ENCODE peak calls at places on chromosomes 11 and 22, in eight cellular contexts. One of them, this sample, is unnamed.

GRCh38 chr22:23243006-23243573 is 62.8 kb downstream of the BCR start:
- DNase-seq in glutamatergic neuron: no peak
- DNase-seq in fibroblast of mammary gland: no peak
- DNase-seq in IMR-90: no peak
- DNase-seq in kidney: no peak
- DNase-seq in heart left ventricle: no peak
- DNase-seq in activated B cell treated with CpG ODN at 0.5 μM for 24 hours: no peak
- DNase-seq in astrocyte of the spinal cord: peak
- DNase-seq in this sample: no peak

GRCh38 chr11:104129138-104129537 is 34.8 kb downstream of the PDGFD start:
- DNase-seq in glutamatergic neuron: no peak
- DNase-seq in fibroblast of mammary gland: no peak
- DNase-seq in IMR-90: no peak
- DNase-seq in kidney: no peak
- DNase-seq in heart left ventricle: no peak
- DNase-seq in activated B cell treated with CpG ODN at 0.5 μM for 24 hours: no peak
- DNase-seq in astrocyte of the spinal cord: no peak
- DNase-seq in this sample: no peak

GRCh38 chr11:57515332-57516060 is at the start of gene SLC43A1:
- DNase-seq in glutamatergic neuron: peak
- DNase-seq in fibroblast of mammary gland: peak
- DNase-seq in IMR-90: peak
- DNase-seq in kidney: peak
- DNase-seq in heart left ventricle: peak
- DNase-seq in activated B cell treated with CpG ODN at 0.5 μM for 24 hours: peak
- DNase-seq in astrocyte of the spinal cord: peak
- DNase-seq in this sample: no peak

GRCh38 chr11:1771700-1772099 is 8.0 kb upstream of the CTSD start:
- DNase-seq in glutamatergic neuron: no peak
- DNase-seq in fibroblast of mammary gland: peak
- DNase-seq in IMR-90: peak
- DNase-seq in kidney: no peak
- DNase-seq in heart left ventricle: no peak
- DNase-seq in activated B cell treated with CpG ODN at 0.5 μM for 24 hours: no peak
- DNase-seq in astrocyte of the spinal cord: no peak
- DNase-seq in this sample: no peak

GRCh38 chr11:85590848-85591483 is 36.2 kb downstream of the DLG2 start:
- DNase-seq in glutamatergic neuron: no peak
- DNase-seq in fibroblast of mammary gland: peak
- DNase-seq in IMR-90: peak
- DNase-seq in kidney: no peak
- DNase-seq in heart left ventricle: no peak
- DNase-seq in activated B cell treated with CpG ODN at 0.5 μM for 24 hours: no peak
- DNase-seq in astrocyte of the spinal cord: peak
- DNase-seq in this sample: no peak

GRCh38 chr22:36386900-36387663 is 685 bp downstream of the MYH9 start:
- DNase-seq in glutamatergic neuron: peak
- DNase-seq in fibroblast of mammary gland: no peak
- DNase-seq in IMR-90: no peak
- DNase-seq in kidney: peak
- DNase-seq in heart left ventricle: peak
- DNase-seq in activated B cell treated with CpG ODN at 0.5 μM for 24 hours: peak
- DNase-seq in astrocyte of the spinal cord: no peak
- DNase-seq in this sample: no peak

GRCh38 chr22:49719046-49719445 is 108.6 kb downstream of the BRD1 start:
- DNase-seq in glutamatergic neuron: no peak
- DNase-seq in fibroblast of mammary gland: no peak
- DNase-seq in IMR-90: no peak
- DNase-seq in kidney: no peak
- DNase-seq in heart left ventricle: no peak
- DNase-seq in activated B cell treated with CpG ODN at 0.5 μM for 24 hours: no peak
- DNase-seq in astrocyte of the spinal cord: no peak
- DNase-seq in this sample: no peak

GRCh38 chr11:120952503-120953229 is 71.2 kb upstream of the TBCEL start:
- DNase-seq in glutamatergic neuron: peak
- DNase-seq in fibroblast of mammary gland: peak
- DNase-seq in IMR-90: peak
- DNase-seq in kidney: peak
- DNase-seq in heart left ventricle: peak
- DNase-seq in activated B cell treated with CpG ODN at 0.5 μM for 24 hours: peak
- DNase-seq in astrocyte of the spinal cord: peak
- DNase-seq in this sample: peak

GRCh38 chr22:31490496-31490925 is 869 bp upstream of the EIF4ENIF1 start:
- DNase-seq in glutamatergic neuron: peak
- DNase-seq in fibroblast of mammary gland: peak
- DNase-seq in IMR-90: peak
- DNase-seq in kidney: no peak
- DNase-seq in heart left ventricle: peak
- DNase-seq in activated B cell treated with CpG ODN at 0.5 μM for 24 hours: peak
- DNase-seq in astrocyte of the spinal cord: no peak
- DNase-seq in this sample: no peak

GRCh38 chr22:34414467-34415440 is 494.5 kb upstream of the LARGE1 start:
- DNase-seq in glutamatergic neuron: peak
- DNase-seq in fibroblast of mammary gland: peak
- DNase-seq in IMR-90: no peak
- DNase-seq in kidney: no peak
- DNase-seq in heart left ventricle: peak
- DNase-seq in activated B cell treated with CpG ODN at 0.5 μM for 24 hours: no peak
- DNase-seq in astrocyte of the spinal cord: no peak
- DNase-seq in this sample: no peak

GRCh38 chr22:43396934-43397457 is 14.8 kb upstream of the MPPED1 start:
- DNase-seq in glutamatergic neuron: no peak
- DNase-seq in fibroblast of mammary gland: no peak
- DNase-seq in IMR-90: no peak
- DNase-seq in kidney: peak
- DNase-seq in heart left ventricle: no peak
- DNase-seq in activated B cell treated with CpG ODN at 0.5 μM for 24 hours: no peak
- DNase-seq in astrocyte of the spinal cord: no peak
- DNase-seq in this sample: no peak

GRCh38 chr11:112735470-112735869 is 225.8 kb upstream of the NCAM1 start:
- DNase-seq in glutamatergic neuron: no peak
- DNase-seq in fibroblast of mammary gland: no peak
- DNase-seq in IMR-90: no peak
- DNase-seq in kidney: no peak
- DNase-seq in heart left ventricle: no peak
- DNase-seq in activated B cell treated with CpG ODN at 0.5 μM for 24 hours: no peak
- DNase-seq in astrocyte of the spinal cord: no peak
- DNase-seq in this sample: no peak

GRCh38 chr11:2300290-2300935 is 1.3 kb downstream of the C11orf21 start:
- DNase-seq in glutamatergic neuron: peak
- DNase-seq in fibroblast of mammary gland: no peak
- DNase-seq in IMR-90: no peak
- DNase-seq in kidney: peak
- DNase-seq in heart left ventricle: no peak
- DNase-seq in activated B cell treated with CpG ODN at 0.5 μM for 24 hours: peak
- DNase-seq in astrocyte of the spinal cord: no peak
- DNase-seq in this sample: no peak

GRCh38 chr22:28268176-28268575 is 349.1 kb upstream of the PITPNB start:
- DNase-seq in glutamatergic neuron: no peak
- DNase-seq in fibroblast of mammary gland: peak
- DNase-seq in IMR-90: no peak
- DNase-seq in kidney: no peak
- DNase-seq in heart left ventricle: no peak
- DNase-seq in activated B cell treated with CpG ODN at 0.5 μM for 24 hours: no peak
- DNase-seq in astrocyte of the spinal cord: peak
- DNase-seq in this sample: no peak

GRCh38 chr11:134468796-134469195 is 56.8 kb upstream of the B3GAT1 start:
- DNase-seq in glutamatergic neuron: no peak
- DNase-seq in fibroblast of mammary gland: no peak
- DNase-seq in IMR-90: no peak
- DNase-seq in kidney: no peak
- DNase-seq in heart left ventricle: no peak
- DNase-seq in activated B cell treated with CpG ODN at 0.5 μM for 24 hours: no peak
- DNase-seq in astrocyte of the spinal cord: no peak
- DNase-seq in this sample: no peak

DNA sequence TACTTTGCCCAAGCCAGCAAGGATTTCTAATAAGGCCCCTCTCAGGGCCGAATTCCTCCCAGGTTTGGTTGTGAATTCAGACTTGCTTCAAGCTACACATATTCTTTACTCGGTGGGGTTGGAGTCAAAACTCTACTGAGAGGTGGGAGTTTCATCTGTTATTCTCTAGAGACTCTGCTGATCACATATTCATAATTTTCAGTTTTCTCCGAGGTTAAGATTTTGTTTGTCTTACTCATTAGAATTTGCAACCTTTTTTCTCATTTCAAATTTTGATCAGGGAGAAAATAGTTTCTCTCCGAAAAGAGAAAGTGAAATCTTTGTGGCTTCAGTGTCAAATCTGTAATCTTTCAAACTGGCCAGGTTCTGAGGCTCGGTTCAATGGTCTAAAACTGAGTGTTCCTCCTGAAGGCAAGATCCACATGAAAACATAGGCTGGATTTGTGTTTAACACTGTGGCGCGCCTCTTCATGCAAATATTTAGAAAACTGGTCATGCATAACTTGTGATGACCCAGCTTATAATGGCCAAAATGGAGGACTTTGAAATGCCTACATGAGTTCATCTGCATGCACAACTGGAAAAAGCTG is 21.5 kb upstream of the GSTP1 start:
- DNase-seq in glutamatergic neuron: no peak
- DNase-seq in fibroblast of mammary gland: no peak
- DNase-seq in IMR-90: peak
- DNase-seq in kidney: no peak
- DNase-seq in heart left ventricle: no peak
- DNase-seq in activated B cell treated with CpG ODN at 0.5 μM for 24 hours: no peak
- DNase-seq in astrocyte of the spinal cord: no peak
- DNase-seq in this sample: no peak
- TF ChIP-seq CTCF in glutamatergic neuron: no peak
- TF ChIP-seq CTCF in fibroblast of mammary gland: no peak
- TF ChIP-seq CTCF in IMR-90: no peak
- TF ChIP-seq CTCF in kidney: no peak
- TF ChIP-seq CTCF in heart left ventricle: no peak
- TF ChIP-seq CTCF in activated B cell treated with CpG ODN at 0.5 μM for 24 hours: no peak
- TF ChIP-seq CTCF in astrocyte of the spinal cord: no peak
- TF ChIP-seq CTCF in this sample: no peak

DNA sequence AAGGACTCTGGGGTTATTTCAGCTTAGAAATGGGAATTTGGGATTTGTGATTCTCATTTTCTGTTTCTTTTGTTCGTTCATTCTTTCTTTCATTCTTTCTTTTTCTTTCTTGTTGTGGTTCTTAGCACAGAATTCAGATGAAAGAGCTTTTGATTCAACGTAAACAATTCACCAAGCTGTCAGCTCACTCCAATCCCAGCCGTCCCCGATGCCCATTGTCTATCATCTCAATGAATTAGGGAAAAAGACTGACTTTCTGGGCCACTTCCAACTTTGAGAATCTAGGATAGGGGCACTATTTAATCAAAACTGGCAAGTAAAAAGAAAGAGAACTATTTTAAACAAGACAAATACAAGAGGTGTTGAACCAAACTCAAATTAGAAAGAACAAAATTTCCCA is 25.1 kb upstream of the TMA7B start:
- DNase-seq in glutamatergic neuron: no peak
- DNase-seq in fibroblast of mammary gland: no peak
- DNase-seq in IMR-90: no peak
- DNase-seq in kidney: no peak
- DNase-seq in heart left ventricle: no peak
- DNase-seq in activated B cell treated with CpG ODN at 0.5 μM for 24 hours: no peak
- DNase-seq in astrocyte of the spinal cord: no peak
- DNase-seq in this sample: no peak
- TF ChIP-seq CTCF in glutamatergic neuron: no peak
- TF ChIP-seq CTCF in fibroblast of mammary gland: no peak
- TF ChIP-seq CTCF in IMR-90: no peak
- TF ChIP-seq CTCF in kidney: no peak
- TF ChIP-seq CTCF in heart left ventricle: no peak
- TF ChIP-seq CTCF in activated B cell treated with CpG ODN at 0.5 μM for 24 hours: no peak
- TF ChIP-seq CTCF in astrocyte of the spinal cord: no peak
- TF ChIP-seq CTCF in this sample: no peak

GRCh38 chr11:40716344-40717178 is 742.9 kb downstream of the LRRC4C start:
- DNase-seq in glutamatergic neuron: no peak
- DNase-seq in fibroblast of mammary gland: no peak
- DNase-seq in IMR-90: no peak
- DNase-seq in kidney: no peak
- DNase-seq in heart left ventricle: no peak
- DNase-seq in activated B cell treated with CpG ODN at 0.5 μM for 24 hours: no peak
- DNase-seq in astrocyte of the spinal cord: no peak
- DNase-seq in this sample: no peak

DNA sequence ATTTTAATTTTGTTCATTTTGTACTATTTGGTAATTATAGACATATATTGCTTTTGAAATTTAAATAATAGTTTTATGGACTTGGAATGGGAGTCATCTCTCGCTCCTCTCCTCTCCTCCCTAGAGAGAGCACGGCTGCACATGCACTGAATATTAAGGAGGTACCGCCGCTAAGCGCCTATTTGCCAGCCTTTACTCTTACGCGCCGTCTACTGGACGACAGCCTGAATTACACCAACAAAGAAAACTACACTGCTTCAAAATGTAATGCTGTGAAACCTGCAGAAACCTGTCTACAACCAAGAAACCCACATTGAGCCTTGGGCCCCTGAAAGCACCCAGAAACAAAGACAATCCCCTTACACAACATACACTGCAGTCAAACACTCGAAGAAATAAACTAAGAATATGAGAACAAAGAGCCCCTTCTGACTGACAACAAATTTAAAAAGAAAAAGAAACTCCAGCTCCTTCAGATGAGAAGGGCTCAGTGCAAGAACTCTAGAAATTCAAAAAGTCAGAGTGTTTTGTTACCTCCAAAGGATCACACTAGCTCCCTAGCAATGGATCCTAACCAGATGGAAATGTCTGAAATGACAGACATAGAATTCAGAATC is 737.2 kb downstream of the LRRC4C start:
- DNase-seq in glutamatergic neuron: peak
- DNase-seq in fibroblast of mammary gland: peak
- DNase-seq in IMR-90: peak
- DNase-seq in kidney: no peak
- DNase-seq in heart left ventricle: no peak
- DNase-seq in activated B cell treated with CpG ODN at 0.5 μM for 24 hours: no peak
- DNase-seq in astrocyte of the spinal cord: peak
- DNase-seq in this sample: peak
- TF ChIP-seq CTCF in glutamatergic neuron: peak
- TF ChIP-seq CTCF in fibroblast of mammary gland: peak
- TF ChIP-seq CTCF in IMR-90: peak
- TF ChIP-seq CTCF in kidney: peak
- TF ChIP-seq CTCF in heart left ventricle: no peak
- TF ChIP-seq CTCF in activated B cell treated with CpG ODN at 0.5 μM for 24 hours: no peak
- TF ChIP-seq CTCF in astrocyte of the spinal cord: peak
- TF ChIP-seq CTCF in this sample: no peak

GRCh38 chr11:61768376-61769076 is 16.1 kb downstream of the MYRF start:
- DNase-seq in glutamatergic neuron: no peak
- DNase-seq in fibroblast of mammary gland: no peak
- DNase-seq in IMR-90: no peak
- DNase-seq in kidney: no peak
- DNase-seq in heart left ventricle: no peak
- DNase-seq in activated B cell treated with CpG ODN at 0.5 μM for 24 hours: no peak
- DNase-seq in astrocyte of the spinal cord: no peak
- DNase-seq in this sample: no peak

GRCh38 chr11:61771995-61772455 is 19.6 kb downstream of the MYRF start:
- DNase-seq in glutamatergic neuron: no peak
- DNase-seq in fibroblast of mammary gland: no peak
- DNase-seq in IMR-90: no peak
- DNase-seq in kidney: no peak
- DNase-seq in heart left ventricle: no peak
- DNase-seq in activated B cell treated with CpG ODN at 0.5 μM for 24 hours: no peak
- DNase-seq in astrocyte of the spinal cord: no peak
- DNase-seq in this sample: no peak

GRCh38 chr11:61771195-61771894 is 18.9 kb downstream of the MYRF start:
- DNase-seq in glutamatergic neuron: no peak
- DNase-seq in fibroblast of mammary gland: no peak
- DNase-seq in IMR-90: no peak
- DNase-seq in kidney: no peak
- DNase-seq in heart left ventricle: no peak
- DNase-seq in activated B cell treated with CpG ODN at 0.5 μM for 24 hours: no peak
- DNase-seq in astrocyte of the spinal cord: no peak
- DNase-seq in this sample: no peak

GRCh38 chr11:61769946-61770683 is 17.7 kb downstream of the MYRF start:
- DNase-seq in glutamatergic neuron: no peak
- DNase-seq in fibroblast of mammary gland: no peak
- DNase-seq in IMR-90: no peak
- DNase-seq in kidney: no peak
- DNase-seq in heart left ventricle: no peak
- DNase-seq in activated B cell treated with CpG ODN at 0.5 μM for 24 hours: no peak
- DNase-seq in astrocyte of the spinal cord: no peak
- DNase-seq in this sample: no peak

GRCh38 chr11:61769169-61769920 is 16.9 kb downstream of the MYRF start:
- DNase-seq in glutamatergic neuron: no peak
- DNase-seq in fibroblast of mammary gland: no peak
- DNase-seq in IMR-90: peak
- DNase-seq in kidney: no peak
- DNase-seq in heart left ventricle: no peak
- DNase-seq in activated B cell treated with CpG ODN at 0.5 μM for 24 hours: no peak
- DNase-seq in astrocyte of the spinal cord: peak
- DNase-seq in this sample: no peak
- TF ChIP-seq CTCF in glutamatergic neuron: peak
- TF ChIP-seq CTCF in fibroblast of mammary gland: no peak
- TF ChIP-seq CTCF in IMR-90: peak
- TF ChIP-seq CTCF in kidney: no peak
- TF ChIP-seq CTCF in heart left ventricle: no peak
- TF ChIP-seq CTCF in activated B cell treated with CpG ODN at 0.5 μM for 24 hours: no peak
- TF ChIP-seq CTCF in astrocyte of the spinal cord: peak
- TF ChIP-seq CTCF in this sample: no peak